ENCODE peak calls at places on chromosome 11, in four cellular contexts. One of them, this sample, is unnamed.

GRCh38 chr11:17414317-17414737 is 25.9 kb upstream of the KCNJ11 start:
- DNase-seq in H1: no peak
- DNase-seq in IMR-90: no peak
- DNase-seq in mesendoderm: no peak
- DNase-seq in this sample: no peak

GRCh38 chr11:27405134-27405533 is 42.1 kb upstream of the CCDC34 start:
- DNase-seq in H1: no peak
- DNase-seq in IMR-90: no peak
- DNase-seq in mesendoderm: no peak
- DNase-seq in this sample: no peak

GRCh38 chr11:79415411-79415810 is 25.4 kb downstream of the TENM4 start:
- DNase-seq in H1: no peak
- DNase-seq in IMR-90: peak; percentile 61
- DNase-seq in mesendoderm: no peak
- DNase-seq in this sample: no peak

GRCh38 chr11:76655466-76656086 is 15.0 kb downstream of the LRRC32 start:
- DNase-seq in H1: no peak
- DNase-seq in IMR-90: no peak
- DNase-seq in mesendoderm: no peak
- DNase-seq in this sample: peak; percentile 26

GRCh38 chr11:45518096-45518852 is 147.1 kb downstream of the CHST1 start:
- DNase-seq in H1: no peak
- DNase-seq in IMR-90: no peak
- DNase-seq in mesendoderm: peak; percentile 82
- DNase-seq in this sample: peak; percentile 90

GRCh38 chr11:86571273-86571948 is 101.0 kb downstream of the ME3 start:
- DNase-seq in H1: peak; percentile 76
- DNase-seq in IMR-90: no peak
- DNase-seq in mesendoderm: peak; percentile 95
- DNase-seq in this sample: peak; percentile 91

GRCh38 chr11:13486926-13487660 is 8.7 kb downstream of the PTH start:
- DNase-seq in H1: no peak
- DNase-seq in IMR-90: no peak
- DNase-seq in mesendoderm: peak; percentile 95
- DNase-seq in this sample: peak; percentile 93

GRCh38 chr11:12642040-12642439 is 32.2 kb upstream of the TEAD1 start:
- DNase-seq in H1: no peak
- DNase-seq in IMR-90: peak; percentile 68
- DNase-seq in mesendoderm: no peak
- DNase-seq in this sample: no peak

GRCh38 chr11:119895981-119896380 is 167.0 kb upstream of the NECTIN1 start:
- DNase-seq in H1: no peak
- DNase-seq in IMR-90: no peak
- DNase-seq in mesendoderm: no peak
- DNase-seq in this sample: no peak

GRCh38 chr11:86955674-86956522 is 703 bp upstream of the FZD4 start:
- DNase-seq in H1: no peak
- DNase-seq in IMR-90: peak; percentile 61
- DNase-seq in mesendoderm: peak; percentile 95
- DNase-seq in this sample: peak; percentile 86

GRCh38 chr11:12606597-12606996 is 67.6 kb upstream of the TEAD1 start:
- DNase-seq in H1: no peak
- DNase-seq in IMR-90: peak; percentile 90
- DNase-seq in mesendoderm: peak; percentile 46
- DNase-seq in this sample: no peak

GRCh38 chr11:58059011-58059358 is 28.2 kb downstream of the OR6Q1 start:
- DNase-seq in H1: no peak
- DNase-seq in IMR-90: peak; percentile 92
- DNase-seq in mesendoderm: peak; percentile 96
- DNase-seq in this sample: no peak

GRCh38 chr11:12761029-12761428 is 86.8 kb downstream of the TEAD1 start:
- DNase-seq in H1: no peak
- DNase-seq in IMR-90: peak; percentile 58
- DNase-seq in mesendoderm: no peak
- DNase-seq in this sample: no peak

GRCh38 chr11:102914238-102915043 is 39.7 kb upstream of the MMP12 start:
- DNase-seq in H1: peak; percentile 19
- DNase-seq in IMR-90: peak; percentile 56
- DNase-seq in mesendoderm: peak; percentile 83
- DNase-seq in this sample: peak; percentile 62

GRCh38 chr11:32426819-32427615 is 8.3 kb downstream of the WT1 start:
- DNase-seq in H1: no peak
- DNase-seq in IMR-90: no peak
- DNase-seq in mesendoderm: peak; percentile 54
- DNase-seq in this sample: peak; percentile 60

GRCh38 chr11:2387266-2387982 is 10.3 kb downstream of the CD81 start:
- DNase-seq in H1: no peak
- DNase-seq in IMR-90: peak; percentile 52
- DNase-seq in mesendoderm: no peak
- DNase-seq in this sample: no peak

GRCh38 chr11:65116370-65117205 is 913 bp downstream of the ZNHIT2 start:
- DNase-seq in H1: no peak
- DNase-seq in IMR-90: peak; percentile 72
- DNase-seq in mesendoderm: peak; percentile 52
- DNase-seq in this sample: peak; percentile 56

GRCh38 chr11:127651175-127651887 is 650.8 kb upstream of the KIRREL3 start:
- DNase-seq in H1: no peak
- DNase-seq in IMR-90: peak; percentile 94
- DNase-seq in mesendoderm: no peak
- DNase-seq in this sample: no peak

GRCh38 chr11:68007498-68008380 is 2.4 kb upstream of the ALDH3B1 start:
- DNase-seq in H1: no peak
- DNase-seq in IMR-90: no peak
- DNase-seq in mesendoderm: no peak
- DNase-seq in this sample: no peak
- H3K4me1 ChIP-seq in H1: no peaks in the 10 kb centered on the region
- H3K4me1 ChIP-seq in IMR-90: peaks cover 28% of the 10 kb centered on the region
- H3K4me1 ChIP-seq in mesendoderm: no peaks in the 10 kb centered on the region
- H3K4me1 ChIP-seq in this sample: no peaks in the 10 kb centered on the region

GRCh38 chr11:72347691-72348090 is 86.6 kb downstream of the CLPB start:
- DNase-seq in H1: no peak
- DNase-seq in IMR-90: no peak
- DNase-seq in mesendoderm: no peak
- DNase-seq in this sample: no peak
- H4K5ac ChIP-seq in H1: no peak overlapping the region
- H4K5ac ChIP-seq in IMR-90: no peak overlapping the region
- H4K5ac ChIP-seq in mesendoderm: no peak overlapping the region
- H4K5ac ChIP-seq in this sample: no peak overlapping the region

GRCh38 chr11:15093432-15093831 is 20.0 kb downstream of the CALCB start:
- DNase-seq in H1: no peak
- DNase-seq in IMR-90: no peak
- DNase-seq in mesendoderm: no peak
- DNase-seq in this sample: no peak
- H3K4me1 ChIP-seq in H1: no peaks in the 10 kb centered on the region
- H3K4me1 ChIP-seq in IMR-90: no peaks in the 10 kb centered on the region
- H3K4me1 ChIP-seq in mesendoderm: no peaks in the 10 kb centered on the region
- H3K4me1 ChIP-seq in this sample: peaks cover 3% of the 10 kb centered on the region

GRCh38 chr11:19995131-19995530 is 165.1 kb downstream of the DBX1 start:
- DNase-seq in H1: no peak
- DNase-seq in IMR-90: peak; percentile 97
- DNase-seq in mesendoderm: no peak
- DNase-seq in this sample: no peak
- H4K5ac ChIP-seq in H1: no peak overlapping the region
- H4K5ac ChIP-seq in IMR-90: no peak overlapping the region
- H4K5ac ChIP-seq in mesendoderm: no peak overlapping the region
- H4K5ac ChIP-seq in this sample: no peak overlapping the region

DNA sequence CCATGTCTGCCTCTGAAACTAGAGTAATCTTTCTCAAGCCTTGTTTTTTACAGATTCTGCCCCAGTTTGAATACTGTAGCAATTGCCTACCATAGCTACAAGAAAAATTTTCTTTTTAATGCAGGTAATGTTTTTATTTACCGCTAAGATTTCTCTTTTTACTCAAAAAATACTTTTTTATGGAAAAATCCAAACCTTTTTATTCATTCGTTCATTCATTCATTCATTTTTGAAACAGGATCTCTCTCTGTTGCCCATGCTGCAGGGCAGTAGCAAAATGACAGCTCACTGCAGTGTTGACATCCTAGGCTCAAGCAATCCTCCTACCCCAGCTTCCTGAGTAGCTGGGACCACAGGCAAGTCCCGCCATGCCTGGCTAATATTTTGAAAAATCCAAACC is 2.7 kb upstream of the CPT1A start:
- DNase-seq in H1: no peak
- DNase-seq in IMR-90: no peak
- DNase-seq in mesendoderm: no peak
- DNase-seq in this sample: no peak
- H3K4me1 ChIP-seq in H1: peaks cover 4% of the 10 kb centered on the region
- H3K4me1 ChIP-seq in IMR-90: peaks cover 10% of the 10 kb centered on the region
- H3K4me1 ChIP-seq in mesendoderm: peaks cover 4% of the 10 kb centered on the region
- H3K4me1 ChIP-seq in this sample: no peaks in the 10 kb centered on the region

GRCh38 chr11:117146521-117146920 is 2.4 kb downstream of the PAFAH1B2 start:
- DNase-seq in H1: no peak
- DNase-seq in IMR-90: peak; percentile 53
- DNase-seq in mesendoderm: peak; percentile 64
- DNase-seq in this sample: no peak

GRCh38 chr11:117154468-117154867 is 10.4 kb downstream of the PAFAH1B2 start:
- DNase-seq in H1: no peak
- DNase-seq in IMR-90: no peak
- DNase-seq in mesendoderm: no peak
- DNase-seq in this sample: no peak

GRCh38 chr11:117157507-117157906 is 13.4 kb downstream of the PAFAH1B2 start:
- DNase-seq in H1: no peak
- DNase-seq in IMR-90: no peak
- DNase-seq in mesendoderm: no peak
- DNase-seq in this sample: no peak

DNA sequence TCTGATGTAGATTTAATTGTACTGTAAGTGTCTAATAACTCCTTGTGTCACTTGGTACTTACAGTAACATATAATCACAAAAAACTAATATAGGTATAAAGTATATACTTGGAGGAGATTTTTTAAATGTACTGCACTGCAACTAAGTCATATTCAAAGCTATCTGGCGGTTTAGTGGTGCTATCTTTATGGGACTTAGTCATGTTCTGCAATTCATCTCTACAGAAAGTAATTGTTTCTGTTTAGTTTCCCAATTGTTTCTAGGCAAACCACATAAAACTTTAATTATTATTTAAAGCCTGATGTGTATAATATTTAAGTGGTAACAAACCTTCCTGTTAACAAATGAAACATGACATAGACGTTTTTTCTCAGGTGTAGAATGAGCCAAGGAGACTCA is 8.0 kb downstream of the PAFAH1B2 start:
- DNase-seq in H1: no peak
- DNase-seq in IMR-90: no peak
- DNase-seq in mesendoderm: no peak
- DNase-seq in this sample: no peak
- H4K5ac ChIP-seq in H1: no peak overlapping the region
- H4K5ac ChIP-seq in IMR-90: no peak overlapping the region
- H4K5ac ChIP-seq in mesendoderm: no peak overlapping the region
- H4K5ac ChIP-seq in this sample: no peak overlapping the region

GRCh38 chr11:93100211-93100610 is 97.6 kb downstream of the SLC36A4 start:
- DNase-seq in H1: no peak
- DNase-seq in IMR-90: peak; percentile 36
- DNase-seq in mesendoderm: no peak
- DNase-seq in this sample: no peak
- H3K4me1 ChIP-seq in H1: peaks cover 3% of the 10 kb centered on the region
- H3K4me1 ChIP-seq in IMR-90: peaks cover 6% of the 10 kb centered on the region
- H3K4me1 ChIP-seq in mesendoderm: peaks cover 5% of the 10 kb centered on the region
- H3K4me1 ChIP-seq in this sample: no peaks in the 10 kb centered on the region

GRCh38 chr11:109968781-109969180 is 124.4 kb upstream of the ZC3H12C start:
- DNase-seq in H1: no peak
- DNase-seq in IMR-90: no peak
- DNase-seq in mesendoderm: no peak
- DNase-seq in this sample: no peak

GRCh38 chr11:109964487-109964886 is 128.7 kb upstream of the ZC3H12C start:
- DNase-seq in H1: no peak
- DNase-seq in IMR-90: no peak
- DNase-seq in mesendoderm: no peak
- DNase-seq in this sample: no peak

GRCh38 chr11:109970516-109971183 is 122.5 kb upstream of the ZC3H12C start:
- DNase-seq in H1: no peak
- DNase-seq in IMR-90: no peak
- DNase-seq in mesendoderm: no peak
- DNase-seq in this sample: no peak

GRCh38 chr11:109968299-109968698 is 124.9 kb upstream of the ZC3H12C start:
- DNase-seq in H1: no peak
- DNase-seq in IMR-90: no peak
- DNase-seq in mesendoderm: no peak
- DNase-seq in this sample: no peak

DNA sequence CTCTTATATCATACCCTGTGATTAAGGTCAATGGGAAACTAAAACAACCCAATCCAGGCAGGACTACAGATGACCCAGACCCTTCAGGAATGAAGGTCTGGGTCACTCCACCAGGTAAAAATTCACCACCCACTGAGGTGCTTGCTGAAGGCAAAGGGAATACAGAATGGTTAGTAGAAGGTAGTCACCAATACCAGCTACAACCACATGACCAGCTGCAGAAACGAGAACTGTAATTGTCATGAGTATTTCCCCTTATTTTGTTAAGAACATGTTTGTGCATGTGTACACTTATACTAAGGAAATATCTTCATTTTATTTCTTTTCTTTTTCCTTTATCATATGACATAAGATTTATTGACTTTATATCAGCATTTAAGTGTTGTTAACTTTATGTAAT is 126.1 kb upstream of the ZC3H12C start:
- DNase-seq in H1: no peak
- DNase-seq in IMR-90: no peak
- DNase-seq in mesendoderm: no peak
- DNase-seq in this sample: no peak
- H4K5ac ChIP-seq in H1: no peak overlapping the region
- H4K5ac ChIP-seq in IMR-90: no peak overlapping the region
- H4K5ac ChIP-seq in mesendoderm: no peak overlapping the region
- H4K5ac ChIP-seq in this sample: no peak overlapping the region

GRCh38 chr11:63590024-63590788 is 24.0 kb downstream of the PLAAT3 start:
- DNase-seq in H1: no peak
- DNase-seq in IMR-90: no peak
- DNase-seq in mesendoderm: no peak
- DNase-seq in this sample: no peak

GRCh38 chr11:63599211-63600122 is 14.8 kb downstream of the PLAAT3 start:
- DNase-seq in H1: no peak
- DNase-seq in IMR-90: peak; percentile 95
- DNase-seq in mesendoderm: peak; percentile 23
- DNase-seq in this sample: no peak

GRCh38 chr11:63592975-63593395 is 21.2 kb downstream of the PLAAT3 start:
- DNase-seq in H1: no peak
- DNase-seq in IMR-90: peak; percentile 44
- DNase-seq in mesendoderm: peak; percentile 62
- DNase-seq in this sample: no peak

GRCh38 chr11:63598556-63598955 is 15.7 kb downstream of the PLAAT3 start:
- DNase-seq in H1: no peak
- DNase-seq in IMR-90: no peak
- DNase-seq in mesendoderm: no peak
- DNase-seq in this sample: no peak

GRCh38 chr11:63595296-63595695 is 18.9 kb downstream of the PLAAT3 start:
- DNase-seq in H1: no peak
- DNase-seq in IMR-90: peak; percentile 56
- DNase-seq in mesendoderm: no peak
- DNase-seq in this sample: no peak
- H3K4me1 ChIP-seq in H1: no peaks in the 10 kb centered on the region
- H3K4me1 ChIP-seq in IMR-90: peaks cover 6% of the 10 kb centered on the region
- H3K4me1 ChIP-seq in mesendoderm: no peaks in the 10 kb centered on the region
- H3K4me1 ChIP-seq in this sample: no peaks in the 10 kb centered on the region